ENCODE peak calls at places on chromosomes 13 and 19, in ten cellular contexts. O, I, Z, F, U, G, V, E, K and X are unnamed samples.

GRCh38 chr19:46303702-46304397 is 7.0 kb downstream of the HIF3A start:
- DNase-seq in V (peak), I (peak), U (peak), K (peak), Z (peak), F (no peak), O (peak), G (peak), E (peak), X (no peak)

GRCh38 chr19:29714371-29714952 is 599 bp downstream of the C19orf12 start:
- DNase-seq in E (no peak), I (no peak), F (peak), O (no peak), U (no peak), V (no peak), Z (no peak), G (no peak), K (no peak), X (no peak)

GRCh38 chr19:12774588-12775555 is at the start of gene HOOK2:
- DNase-seq in E (peak), Z (peak), V (no peak), G (peak), F (peak), I (no peak), U (no peak), K (peak), O (no peak), X (peak)

GRCh38 chr19:34128558-34129250 is 43.6 kb upstream of the LSM14A start:
- DNase-seq in K (no peak), F (no peak), V (no peak), I (no peak), U (no peak), O (no peak), E (no peak), Z (no peak), G (no peak), X (no peak)

GRCh38 chr19:8302357-8302691 is 5.8 kb downstream of the CD320 start:
- DNase-seq in G (peak), U (no peak), V (no peak), O (no peak), F (peak), Z (peak), E (no peak), I (no peak), K (peak), X (no peak)

GRCh38 chr19:32196690-32197420 is 148.6 kb upstream of the ZNF507 start:
- DNase-seq in Z (no peak), F (no peak), O (no peak), E (no peak), V (no peak), K (no peak), U (no peak), G (no peak), I (no peak), X (no peak)

GRCh38 chr19:41354343-41354974 is 737 bp upstream of the TGFB1 start:
- DNase-seq in I (no peak), F (peak), O (no peak), K (no peak), E (no peak), V (no peak), G (no peak), U (no peak), Z (peak), X (no peak)

GRCh38 chr19:50909240-50910070 is 1.7 kb downstream of the KLK4 start:
- DNase-seq in K (peak), U (peak), G (peak), V (no peak), F (no peak), I (peak), O (peak), Z (no peak), E (peak), X (no peak)

GRCh38 chr19:28855216-28855615 is 357.7 kb downstream of the UQCRFS1 start:
- DNase-seq in I (no peak), K (no peak), E (no peak), F (no peak), O (no peak), Z (no peak), G (no peak), V (no peak), U (no peak), X (no peak)

GRCh38 chr19:5826531-5827341 is 12.8 kb downstream of the FUT6 start:
- DNase-seq in U (peak), F (peak), E (peak), O (no peak), Z (peak), V (peak), G (peak), I (no peak), K (peak), X (no peak)

GRCh38 chr13:27005976-27006518 is 165.6 kb downstream of the USP12 start:
- DNase-seq in E (no peak), V (no peak), O (no peak), Z (peak), G (no peak), K (no peak), U (no peak), F (no peak), I (no peak), X (no peak)

GRCh38 chr13:34258646-34259386 is 440.9 kb downstream of the RFC3 start:
- DNase-seq in Z (no peak), K (no peak), E (no peak), F (no peak), I (peak), U (peak), V (no peak), O (no peak), G (no peak), X (no peak)

GRCh38 chr19:15675560-15675959 is 2.7 kb downstream of the CYP4F12 start:
- DNase-seq in F (no peak), U (no peak), V (no peak), O (no peak), Z (no peak), I (no peak), K (no peak), G (no peak), E (no peak), X (no peak)

GRCh38 chr13:46554971-46555370 is 2.0 kb downstream of the LRCH1 start:
- DNase-seq in V (peak), O (no peak), F (no peak), U (no peak), I (no peak), E (no peak), G (no peak), K (no peak), Z (no peak), X (no peak)

GRCh38 chr19:2841858-2842574 is 741 bp downstream of the ZNF555 start:
- DNase-seq in O (no peak), F (no peak), U (peak), V (no peak), I (no peak), E (no peak), Z (no peak), K (no peak), G (no peak), X (no peak)

GRCh38 chr13:60617863-60618733 is 221.1 kb downstream of the TDRD3 start:
- DNase-seq in K (no peak), G (no peak), O (no peak), U (no peak), I (peak), E (peak), F (no peak), V (peak), Z (no peak), X (no peak)

GRCh38 chr13:61463027-61463426 is 47.4 kb upstream of the PCDH20 start:
- DNase-seq in I (no peak), U (no peak), E (no peak), V (no peak), O (no peak), Z (no peak), K (no peak), F (no peak), G (no peak), X (no peak)

GRCh38 chr19:46361915-46362314 is 15.0 kb downstream of the PPP5C start:
- DNase-seq in U (no peak), O (no peak), V (no peak), K (no peak), G (no peak), F (no peak), I (no peak), Z (no peak), E (no peak), X (no peak)

GRCh38 chr19:41521860-41522555 is 54.0 kb upstream of the CEACAM21 start:
- DNase-seq in U (peak), F (peak), Z (no peak), I (no peak), G (no peak), E (no peak), K (peak), O (no peak), V (no peak), X (no peak)

GRCh38 chr13:107367258-107367657 is 799.3 kb upstream of the ARGLU1 start:
- DNase-seq in K (no peak), E (no peak), V (peak), G (no peak), I (no peak), O (no peak), U (no peak), F (no peak), Z (no peak), X (no peak)

GRCh38 chr19:35995655-35995993 is 636 bp downstream of the SDHAF1 start:
- DNase-seq in E (no peak), G (no peak), I (no peak), U (peak), O (no peak), Z (peak), V (peak), F (peak), K (peak), X (no peak)

GRCh38 chr19:41641879-41642485 is 15.1 kb upstream of the CEACAM4 start:
- DNase-seq in Z (no peak), I (peak), F (peak), E (peak), K (peak), U (peak), O (peak), V (peak), G (peak), X (no peak)

GRCh38 chr13:82477436-82477835 is 1404.8 kb downstream of the SLITRK1 start:
- DNase-seq in K (no peak), O (no peak), F (no peak), E (no peak), Z (no peak), U (no peak), G (no peak), I (no peak), V (no peak), X (no peak)

GRCh38 chr19:33430674-33431277 is 57.3 kb downstream of the CEBPG start:
- DNase-seq in V (peak), F (peak), I (peak), G (peak), Z (peak), U (peak), O (peak), E (peak), K (peak), X (no peak)

GRCh38 chr19:23046743-23047142 is 43.8 kb upstream of the ZNF728 start:
- DNase-seq in O (no peak), U (no peak), I (no peak), V (no peak), Z (no peak), G (no peak), F (no peak), K (no peak), E (no peak), X (no peak)

GRCh38 chr13:58087566-58087965 is 456.0 kb downstream of the PCDH17 start:
- DNase-seq in I (no peak), Z (no peak), G (no peak), U (no peak), K (no peak), O (no peak), E (no peak), V (peak), F (no peak), X (no peak)

GRCh38 chr19:12156254-12157058 is at the start of gene ZNF625:
- DNase-seq in U (peak), F (no peak), E (peak), K (peak), V (peak), Z (peak), I (peak), G (peak), O (peak), X (peak)

DNA sequence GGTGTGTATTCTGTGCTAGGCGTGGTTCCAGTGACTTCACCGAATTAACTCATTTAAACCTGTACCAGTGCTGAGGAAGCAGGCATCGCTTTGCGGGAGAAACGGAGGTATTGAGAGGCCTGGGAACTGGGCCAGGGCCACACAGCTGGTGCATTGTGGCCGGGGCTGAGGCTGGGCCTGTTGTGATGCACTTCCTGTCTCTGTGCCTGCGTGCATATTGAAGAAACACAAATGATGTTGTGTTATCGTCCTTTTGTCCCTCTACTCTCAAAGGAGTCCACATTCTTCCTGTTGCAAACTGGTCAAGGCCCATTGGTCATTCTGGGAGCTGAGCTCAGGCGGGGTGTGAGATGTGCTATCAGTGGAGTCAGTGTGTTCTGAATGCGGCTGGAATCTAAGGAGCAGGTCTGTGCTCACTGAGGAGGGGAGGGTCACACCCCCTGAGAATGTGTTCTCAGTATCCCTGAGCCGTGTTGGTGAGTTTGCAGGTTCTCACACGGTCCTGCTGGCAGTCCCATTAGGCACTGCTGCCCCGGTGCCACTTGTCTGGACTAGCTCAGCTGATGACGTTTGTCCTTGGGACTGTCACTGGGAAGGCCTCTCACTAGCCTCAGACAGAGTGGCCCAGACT is 62.1 kb downstream of the ARHGEF7 start:
- DNase-seq in E (no peak), U (no peak), V (peak), Z (peak), O (peak), K (peak), F (peak), G (peak), I (peak), X (peak)
- H3K27ac ChIP-seq in E (no peak), U (peak), V (peak), Z (peak), O (peak), K (peak), F (peak), G (peak), I (peak), X (peak)

GRCh38 chr13:111845621-111846351 is 221.2 kb upstream of the SOX1 start:
- DNase-seq in E (no peak), U (no peak), Z (no peak), V (no peak), G (no peak), K (no peak), O (peak), I (no peak), F (no peak), X (no peak)
- H3K27ac ChIP-seq in E (no peak), U (no peak), Z (no peak), V (no peak), G (no peak), K (no peak), O (no peak), I (no peak), F (no peak), X (no peak)

DNA sequence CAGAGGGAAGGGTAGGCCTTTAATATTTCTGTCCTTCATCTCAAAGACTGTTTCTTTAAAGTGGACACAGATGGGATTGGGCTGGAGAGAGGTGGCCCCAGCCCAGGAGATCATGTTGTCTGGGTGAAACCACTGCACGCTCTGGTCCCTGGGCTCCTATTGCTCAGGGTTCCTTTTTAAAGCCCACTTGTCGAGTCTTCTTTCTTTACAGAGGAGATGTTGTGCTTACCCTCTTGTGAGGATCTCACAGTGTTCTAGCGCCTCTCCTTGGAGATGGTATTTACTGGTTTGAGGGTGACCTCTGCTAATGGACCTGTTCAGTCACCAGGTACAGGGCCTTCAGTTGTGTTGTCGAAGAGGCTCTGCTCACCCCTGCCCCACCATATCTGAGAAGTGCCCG is 128.4 kb downstream of the TM9SF2 start:
- DNase-seq in O (no peak), K (no peak), U (no peak), G (no peak), V (no peak), Z (no peak), I (no peak), E (no peak), F (no peak), X (no peak)
- H3K27ac ChIP-seq in O (peak), K (no peak), U (no peak), G (no peak), V (no peak), Z (no peak), I (no peak), E (no peak), F (no peak), X (no peak)

DNA sequence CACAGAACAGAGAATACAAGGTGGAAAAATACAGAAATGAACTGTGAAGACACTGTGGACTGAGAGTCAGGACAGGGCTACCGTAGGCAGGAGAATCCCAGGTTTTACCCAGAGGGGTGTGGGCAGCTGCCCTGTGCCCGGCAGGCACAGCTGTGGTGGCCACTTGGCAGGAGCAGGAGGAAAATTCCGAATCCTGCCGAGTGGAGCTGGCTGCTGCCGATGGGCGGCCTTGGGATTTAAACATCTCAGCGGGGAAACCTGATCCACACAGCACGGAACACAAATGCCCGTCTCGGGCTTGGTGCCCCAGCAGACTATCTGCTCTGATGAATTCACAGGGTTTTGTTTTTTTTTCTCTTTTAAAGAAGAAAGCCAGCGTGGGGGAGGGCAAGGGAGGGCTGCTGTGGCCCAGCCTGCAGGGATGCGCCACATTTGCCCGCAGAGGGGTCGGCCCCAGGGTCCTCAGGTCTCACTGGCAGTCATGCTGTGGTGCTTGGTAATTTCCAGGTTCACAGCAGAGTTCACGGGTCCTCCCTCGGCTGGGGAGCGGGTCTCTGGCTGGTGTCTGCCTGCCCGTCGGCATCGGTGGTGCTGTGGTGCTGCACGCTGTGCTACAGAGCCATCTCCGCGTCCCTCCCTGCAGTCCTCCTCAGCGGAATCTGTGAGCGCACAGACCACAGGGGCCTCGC is 28.0 kb downstream of the MPND start:
- DNase-seq in E (no peak), V (no peak), U (no peak), K (no peak), G (no peak), Z (no peak), O (no peak), F (no peak), I (no peak), X (no peak)
- H3K27ac ChIP-seq in E (no peak), V (peak), U (no peak), K (peak), G (peak), Z (no peak), O (no peak), F (peak), I (no peak), X (peak)

GRCh38 chr13:44276061-44276460 is 97.6 kb upstream of the SERP2 start:
- DNase-seq in K (no peak), I (no peak), G (no peak), F (no peak), O (no peak), Z (no peak), V (no peak), U (no peak), E (no peak), X (no peak)

GRCh38 chr13:44281252-44282000 is 92.2 kb upstream of the SERP2 start:
- DNase-seq in K (no peak), U (no peak), O (no peak), F (no peak), G (no peak), I (no peak), V (no peak), Z (no peak), E (no peak), X (no peak)

GRCh38 chr13:44280461-44280860 is 93.2 kb upstream of the SERP2 start:
- DNase-seq in U (no peak), O (no peak), F (no peak), E (no peak), G (no peak), I (peak), K (no peak), Z (no peak), V (no peak), X (no peak)

GRCh38 chr13:44277459-44277858 is 96.2 kb upstream of the SERP2 start:
- DNase-seq in V (no peak), I (no peak), K (no peak), F (no peak), U (no peak), E (no peak), G (no peak), Z (no peak), O (no peak), X (no peak)

DNA sequence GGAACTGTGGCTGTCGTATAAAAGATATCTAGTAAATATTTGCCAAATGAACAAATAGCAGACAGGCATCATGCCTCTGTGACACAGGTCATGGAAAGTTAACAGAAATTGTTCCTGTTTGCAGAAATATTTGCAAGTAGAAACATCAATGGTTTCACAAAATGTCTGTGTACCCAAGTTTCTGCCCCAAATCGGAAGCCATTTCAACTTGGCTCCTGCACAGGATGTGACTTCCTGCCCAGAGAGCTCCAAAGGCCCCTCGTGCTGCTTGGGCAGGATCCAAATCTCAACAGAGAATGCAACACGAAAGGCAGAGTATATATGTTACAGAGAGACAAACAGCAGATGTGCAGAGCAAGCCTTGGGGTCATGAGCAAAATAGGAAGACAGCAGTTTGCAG is 95.5 kb upstream of the SERP2 start:
- DNase-seq in K (no peak), Z (no peak), G (no peak), E (no peak), U (no peak), O (no peak), F (no peak), V (peak), I (no peak), X (no peak)
- H3K27ac ChIP-seq in K (peak), Z (no peak), G (peak), E (no peak), U (no peak), O (no peak), F (no peak), V (no peak), I (no peak), X (no peak)

GRCh38 chr19:43748205-43748594 is 6.6 kb downstream of the SMG9 start:
- DNase-seq in E (no peak), Z (no peak), O (peak), V (no peak), K (no peak), I (no peak), G (no peak), U (no peak), F (no peak), X (no peak)
- H3K27ac ChIP-seq in E (no peak), Z (no peak), O (no peak), V (peak), K (no peak), I (no peak), G (no peak), U (no peak), F (peak), X (no peak)

DNA sequence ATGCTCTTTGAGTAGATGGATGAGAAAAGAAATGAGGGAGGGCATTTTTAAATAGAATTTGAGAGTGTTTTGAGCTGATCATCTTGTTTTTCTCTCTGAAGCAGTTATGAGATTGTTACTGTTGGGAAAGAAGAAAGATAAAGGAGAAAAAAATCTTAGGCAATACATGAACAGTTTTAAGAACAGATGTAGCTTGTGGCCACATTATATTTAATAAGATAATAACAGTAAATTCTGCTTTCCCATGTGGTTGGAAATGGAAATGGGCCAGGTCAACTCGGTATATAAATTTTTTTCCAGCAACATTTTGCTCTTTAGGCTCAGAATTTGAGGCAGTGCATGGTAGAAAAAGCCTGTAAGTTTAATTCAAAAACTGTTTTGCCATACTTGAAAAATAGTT is 118.7 kb downstream of the POSTN start:
- DNase-seq in F (no peak), E (no peak), K (no peak), Z (no peak), I (no peak), O (no peak), V (no peak), G (no peak), U (no peak), X (no peak)
- H3K27ac ChIP-seq in F (no peak), E (no peak), K (no peak), Z (no peak), I (no peak), O (no peak), V (no peak), G (no peak), U (peak), X (no peak)